ENCODE peak calls at places on chromosomes 7 and 10, in six cellular contexts. One of them, this sample, is unnamed. For H3K4me1, the result is how much of the 10 kb centered on the place peaks cover.

GRCh38 chr10:109851595-109851994 is 71.7 kb downstream of the XPNPEP1 start:
- DNase-seq in gastrocnemius medialis: no peak
- DNase-seq in stomach: no peak
- DNase-seq in IMR-90: no peak
- DNase-seq in tibial nerve: no peak
- DNase-seq in ovary: no peak
- DNase-seq in this sample: no peak

GRCh38 chr7:112452102-112452888 is 2.0 kb downstream of the IFRD1 start:
- DNase-seq in IMR-90: peak
- DNase-seq in tibial nerve: peak
- DNase-seq in gastrocnemius medialis: peak
- DNase-seq in ovary: peak
- DNase-seq in stomach: peak
- DNase-seq in this sample: no peak

GRCh38 chr7:41886906-41887311 is 184.0 kb upstream of the INHBA start:
- DNase-seq in gastrocnemius medialis: peak
- DNase-seq in stomach: peak
- DNase-seq in IMR-90: peak
- DNase-seq in tibial nerve: peak
- DNase-seq in ovary: peak
- DNase-seq in this sample: no peak

GRCh38 chr10:77498210-77498609 is 139.4 kb downstream of the KCNMA1 start:
- DNase-seq in ovary: no peak
- DNase-seq in tibial nerve: no peak
- DNase-seq in gastrocnemius medialis: peak
- DNase-seq in stomach: peak
- DNase-seq in IMR-90: no peak
- DNase-seq in this sample: no peak

GRCh38 chr7:27237735-27238334 is 4.8 kb upstream of the EVX1 start:
- DNase-seq in ovary: no peak
- DNase-seq in stomach: no peak
- DNase-seq in gastrocnemius medialis: no peak
- DNase-seq in tibial nerve: no peak
- DNase-seq in IMR-90: peak
- DNase-seq in this sample: no peak

GRCh38 chr10:123009105-123009805 is 449 bp downstream of the ACADSB start:
- DNase-seq in stomach: peak
- DNase-seq in ovary: peak
- DNase-seq in tibial nerve: no peak
- DNase-seq in IMR-90: no peak
- DNase-seq in gastrocnemius medialis: no peak
- DNase-seq in this sample: peak

GRCh38 chr7:143410523-143411004 is 1.9 kb upstream of the EPHA1 start:
- DNase-seq in gastrocnemius medialis: no peak
- DNase-seq in tibial nerve: no peak
- DNase-seq in IMR-90: peak
- DNase-seq in stomach: no peak
- DNase-seq in ovary: no peak
- DNase-seq in this sample: no peak

GRCh38 chr7:142012825-142013506 is 17.3 kb downstream of the MGAM start:
- DNase-seq in IMR-90: no peak
- DNase-seq in stomach: no peak
- DNase-seq in tibial nerve: no peak
- DNase-seq in gastrocnemius medialis: no peak
- DNase-seq in ovary: no peak
- DNase-seq in this sample: no peak

GRCh38 chr7:57256637-57257375 is 124.6 kb upstream of the ZNF479 start:
- DNase-seq in gastrocnemius medialis: no peak
- DNase-seq in tibial nerve: no peak
- DNase-seq in IMR-90: no peak
- DNase-seq in ovary: no peak
- DNase-seq in stomach: no peak
- DNase-seq in this sample: no peak

GRCh38 chr7:140961117-140961516 is 36.4 kb upstream of the BRAF start:
- DNase-seq in stomach: no peak
- DNase-seq in gastrocnemius medialis: no peak
- DNase-seq in IMR-90: no peak
- DNase-seq in tibial nerve: no peak
- DNase-seq in ovary: no peak
- DNase-seq in this sample: no peak

GRCh38 chr10:77201135-77202111 is 436.2 kb downstream of the KCNMA1 start:
- DNase-seq in ovary: no peak
- DNase-seq in IMR-90: peak
- DNase-seq in stomach: no peak
- DNase-seq in tibial nerve: no peak
- DNase-seq in gastrocnemius medialis: no peak
- DNase-seq in this sample: no peak

GRCh38 chr7:106766551-106766950 is 98.5 kb upstream of the PIK3CG start:
- DNase-seq in IMR-90: peak
- DNase-seq in tibial nerve: no peak
- DNase-seq in gastrocnemius medialis: no peak
- DNase-seq in ovary: no peak
- DNase-seq in stomach: no peak
- DNase-seq in this sample: no peak

GRCh38 chr10:86401588-86402282 is 35.1 kb upstream of the GRID1 start:
- DNase-seq in IMR-90: no peak
- DNase-seq in ovary: peak
- DNase-seq in tibial nerve: no peak
- DNase-seq in gastrocnemius medialis: no peak
- DNase-seq in stomach: no peak
- DNase-seq in this sample: peak

GRCh38 chr10:102287538-102287937 is 42.2 kb downstream of the GBF1 start:
- DNase-seq in IMR-90: no peak
- DNase-seq in stomach: no peak
- DNase-seq in ovary: no peak
- DNase-seq in gastrocnemius medialis: no peak
- DNase-seq in tibial nerve: no peak
- DNase-seq in this sample: no peak

GRCh38 chr7:43636093-43636492 is 53.2 kb downstream of the STK17A start:
- DNase-seq in gastrocnemius medialis: no peak
- DNase-seq in IMR-90: peak
- DNase-seq in ovary: no peak
- DNase-seq in stomach: no peak
- DNase-seq in tibial nerve: no peak
- DNase-seq in this sample: no peak

GRCh38 chr10:103870503-103870902 is 15.1 kb upstream of the SH3PXD2A start:
- DNase-seq in tibial nerve: no peak
- DNase-seq in IMR-90: peak
- DNase-seq in stomach: no peak
- DNase-seq in gastrocnemius medialis: no peak
- DNase-seq in ovary: no peak
- DNase-seq in this sample: no peak

GRCh38 chr10:116096501-116096900 is 176.5 kb downstream of the GFRA1 start:
- DNase-seq in ovary: no peak
- DNase-seq in IMR-90: no peak
- DNase-seq in tibial nerve: no peak
- DNase-seq in gastrocnemius medialis: no peak
- DNase-seq in stomach: no peak
- DNase-seq in this sample: no peak

GRCh38 chr7:34096135-34096775 is 190.9 kb downstream of the BMPER start:
- DNase-seq in tibial nerve: peak
- DNase-seq in gastrocnemius medialis: peak
- DNase-seq in ovary: peak
- DNase-seq in IMR-90: peak
- DNase-seq in stomach: peak
- DNase-seq in this sample: peak
- TF ChIP-seq CTCF in tibial nerve: no peak
- TF ChIP-seq CTCF in gastrocnemius medialis: no peak
- TF ChIP-seq CTCF in ovary: no peak
- TF ChIP-seq CTCF in IMR-90: no peak
- TF ChIP-seq CTCF in stomach: no peak
- TF ChIP-seq CTCF in this sample: no peak

DNA sequence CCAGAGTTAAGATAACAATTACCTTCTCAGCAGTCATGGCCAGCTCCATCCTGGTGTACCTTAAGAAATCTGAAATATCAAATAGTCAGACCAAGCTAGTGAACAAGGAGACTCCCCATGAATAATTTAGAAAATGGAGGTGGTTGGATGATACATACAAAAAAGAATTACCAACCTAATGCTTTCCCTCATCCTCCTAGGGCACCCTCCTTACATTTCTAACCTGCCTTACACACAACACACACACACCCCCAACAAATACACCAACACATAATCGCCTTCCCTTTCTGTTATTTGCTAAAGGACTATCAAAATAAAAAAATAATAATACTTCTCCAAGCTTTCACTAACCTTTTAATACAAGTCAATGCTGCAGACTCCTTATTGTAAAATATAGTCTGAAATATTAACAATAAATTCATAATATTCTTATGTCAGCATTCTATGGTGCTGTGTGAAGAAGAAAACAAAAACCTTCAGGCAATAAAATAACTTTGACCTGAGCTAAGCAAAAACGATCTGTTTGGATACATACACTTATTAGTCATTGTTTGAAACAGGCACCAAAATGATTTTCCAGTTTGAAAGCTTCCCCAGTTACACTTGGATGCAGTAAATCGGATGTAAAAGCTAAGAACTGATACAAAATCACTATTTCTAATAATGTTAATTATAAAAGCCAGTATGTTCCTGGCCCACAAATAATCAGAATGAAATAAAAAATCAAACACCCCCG is 3.4 kb downstream of the TWIST1 start:
- DNase-seq in stomach: no peak
- DNase-seq in gastrocnemius medialis: no peak
- DNase-seq in tibial nerve: no peak
- DNase-seq in IMR-90: peak
- DNase-seq in ovary: no peak
- DNase-seq in this sample: no peak
- H3K4me1 ChIP-seq in stomach: under half
- H3K4me1 ChIP-seq in gastrocnemius medialis: under half
- H3K4me1 ChIP-seq in tibial nerve: half or more
- H3K4me1 ChIP-seq in IMR-90: under half
- H3K4me1 ChIP-seq in ovary: under half
- H3K4me1 ChIP-seq in this sample: under half

GRCh38 chr10:17029581-17030271 is 99.9 kb downstream of the CUBN start:
- DNase-seq in stomach: peak
- DNase-seq in gastrocnemius medialis: peak
- DNase-seq in IMR-90: peak
- DNase-seq in tibial nerve: peak
- DNase-seq in ovary: peak
- DNase-seq in this sample: peak
- TF ChIP-seq POLR2A in stomach: no peak
- TF ChIP-seq POLR2A in gastrocnemius medialis: no peak
- TF ChIP-seq POLR2A in IMR-90: no peak
- TF ChIP-seq POLR2A in tibial nerve: no peak
- TF ChIP-seq POLR2A in ovary: no peak
- TF ChIP-seq POLR2A in this sample: no peak

GRCh38 chr7:77370606-77371005 is 45.5 kb downstream of the GSAP start:
- DNase-seq in ovary: no peak
- DNase-seq in stomach: no peak
- DNase-seq in IMR-90: no peak
- DNase-seq in gastrocnemius medialis: no peak
- DNase-seq in tibial nerve: no peak
- DNase-seq in this sample: no peak

GRCh38 chr7:77367976-77368375 is 48.2 kb downstream of the GSAP start:
- DNase-seq in gastrocnemius medialis: no peak
- DNase-seq in ovary: no peak
- DNase-seq in IMR-90: peak
- DNase-seq in stomach: no peak
- DNase-seq in tibial nerve: no peak
- DNase-seq in this sample: no peak

GRCh38 chr7:77368974-77369373 is 47.2 kb downstream of the GSAP start:
- DNase-seq in tibial nerve: no peak
- DNase-seq in stomach: no peak
- DNase-seq in ovary: no peak
- DNase-seq in gastrocnemius medialis: no peak
- DNase-seq in IMR-90: peak
- DNase-seq in this sample: no peak
- TF ChIP-seq CTCF in tibial nerve: peak
- TF ChIP-seq CTCF in stomach: no peak
- TF ChIP-seq CTCF in ovary: no peak
- TF ChIP-seq CTCF in gastrocnemius medialis: no peak
- TF ChIP-seq CTCF in IMR-90: no peak
- TF ChIP-seq CTCF in this sample: no peak

DNA sequence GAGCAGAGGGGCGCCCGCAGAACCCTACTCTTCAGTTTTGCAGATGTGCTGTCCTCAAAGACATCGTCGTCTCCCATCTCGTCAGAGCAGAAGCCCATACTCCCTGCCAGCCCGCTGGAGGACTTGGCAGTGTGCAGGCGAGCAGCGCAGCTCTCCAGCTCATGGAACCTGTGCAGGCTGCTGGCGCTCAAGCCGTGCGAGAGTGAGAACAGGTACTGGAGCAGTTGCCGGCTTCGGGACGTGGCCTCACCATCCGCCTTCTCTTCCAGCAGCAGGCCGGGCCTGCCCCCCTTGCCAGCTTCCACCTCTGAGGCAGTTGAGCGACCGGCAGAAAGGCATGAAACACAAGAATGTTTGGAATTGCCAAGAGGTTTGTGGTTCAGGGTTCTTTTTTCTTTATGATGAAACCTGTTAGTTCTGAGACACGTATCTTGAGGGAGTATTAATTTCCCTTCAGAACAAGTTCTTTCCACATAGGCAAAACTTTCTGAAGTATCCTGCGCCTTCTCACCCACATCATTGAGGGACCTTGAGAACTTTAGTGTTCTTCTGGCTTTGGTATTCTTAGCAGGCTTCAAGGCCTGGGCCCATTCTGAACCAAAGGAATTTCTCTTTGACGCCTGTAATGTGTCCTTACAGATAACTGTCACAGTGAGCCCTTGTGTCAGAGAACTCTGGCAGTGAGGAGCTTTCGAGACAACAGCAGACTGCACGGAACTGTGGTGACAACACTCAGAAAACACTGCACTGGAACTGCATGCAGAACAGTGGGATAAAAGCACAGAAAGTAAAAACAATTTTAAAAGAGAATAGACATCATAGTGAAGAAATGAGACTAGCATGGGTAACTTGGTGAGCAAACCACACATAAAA is 89.5 kb downstream of the ALOX5 start:
- DNase-seq in stomach: no peak
- DNase-seq in IMR-90: peak
- DNase-seq in tibial nerve: no peak
- DNase-seq in ovary: no peak
- DNase-seq in gastrocnemius medialis: no peak
- DNase-seq in this sample: no peak
- H3K4me1 ChIP-seq in stomach: under half
- H3K4me1 ChIP-seq in IMR-90: under half
- H3K4me1 ChIP-seq in tibial nerve: under half
- H3K4me1 ChIP-seq in ovary: under half
- H3K4me1 ChIP-seq in gastrocnemius medialis: under half
- H3K4me1 ChIP-seq in this sample: under half

DNA sequence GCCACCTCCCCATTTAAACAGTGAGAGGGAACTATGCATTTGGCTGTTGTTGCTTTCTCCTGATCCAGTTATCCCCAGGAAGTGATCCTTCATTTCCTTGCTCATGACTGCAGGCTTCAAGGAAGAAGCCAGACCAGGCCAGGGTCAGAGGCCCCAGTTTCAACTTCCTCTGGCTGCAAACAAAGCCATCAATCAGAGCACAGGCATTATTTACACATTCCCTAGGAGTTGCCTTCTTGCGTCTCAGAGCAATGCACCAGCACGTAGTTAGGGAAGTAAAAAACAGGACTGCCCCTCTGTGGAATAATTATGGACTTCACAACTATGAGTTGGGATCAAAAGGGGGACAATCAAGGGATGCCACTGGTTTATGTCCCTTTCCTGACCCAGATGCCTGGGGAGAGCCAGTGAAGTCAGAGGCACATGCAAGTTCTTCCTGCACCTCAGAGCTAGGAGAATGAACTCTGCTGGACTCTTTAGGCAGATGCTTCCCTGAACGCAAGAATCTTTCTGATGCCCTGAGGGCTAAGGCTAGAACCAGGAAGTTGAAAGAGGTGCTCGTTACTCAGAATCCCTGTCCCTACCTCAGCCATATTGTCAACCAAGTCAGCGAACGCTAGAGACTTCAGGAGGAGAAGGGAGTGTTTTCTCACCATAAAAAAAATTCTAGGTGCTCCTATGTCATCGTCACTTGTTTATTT is 359.1 kb downstream of the PRPF18 start:
- DNase-seq in gastrocnemius medialis: no peak
- DNase-seq in ovary: no peak
- DNase-seq in stomach: no peak
- DNase-seq in IMR-90: peak
- DNase-seq in tibial nerve: no peak
- DNase-seq in this sample: no peak
- TF ChIP-seq POLR2A in gastrocnemius medialis: no peak
- TF ChIP-seq POLR2A in ovary: no peak
- TF ChIP-seq POLR2A in stomach: no peak
- TF ChIP-seq POLR2A in IMR-90: no peak
- TF ChIP-seq POLR2A in tibial nerve: no peak
- TF ChIP-seq POLR2A in this sample: no peak

This sample was measured in Peyer's patch.